ENCODE peak calls at places on chromosome 4, in eight cellular contexts. X is amniotic stem cell, S is endothelial cell, L is AML-193, W is Kasumi-1, H is WERI-Rb-1, V is germinal center, C is left cardiac atrium. N is an unnamed sample.

GRCh38 chr4:174538876-174539250 is 16.6 kb upstream of the HPGD start:
- DNase-seq in X (no peak), S (no peak), L (no peak), W (no peak), H (no peak), V (no peak), C (no peak), N (no peak)

GRCh38 chr4:5387457-5387856 is 320.9 kb downstream of the EVC2 start:
- DNase-seq in X (no peak), S (no peak), L (no peak), W (no peak), H (no peak), V (no peak), C (no peak), N (no peak)

GRCh38 chr4:163895369-163896005 is 401.0 kb downstream of the TMA16 start:
- DNase-seq in X (no peak), S (no peak), L (no peak), W (peak), H (peak), V (no peak), C (no peak), N (no peak)

GRCh38 chr4:139275281-139275735 is 4.7 kb downstream of the MGARP start:
- DNase-seq in X (no peak), S (no peak), L (no peak), W (no peak), H (no peak), V (no peak), C (no peak), N (no peak)

GRCh38 chr4:27082786-27083185 is 222.1 kb downstream of the STIM2 start:
- DNase-seq in X (no peak), S (no peak), L (no peak), W (peak), H (no peak), V (no peak), C (no peak), N (no peak)

GRCh38 chr4:141458501-141458900 is 177.9 kb upstream of the IL15 start:
- DNase-seq in X (no peak), S (no peak), L (no peak), W (peak), H (peak), V (no peak), C (no peak), N (no peak)

GRCh38 chr4:175951794-175952193 is 113.8 kb upstream of the WDR17 start:
- DNase-seq in X (no peak), S (no peak), L (no peak), W (no peak), H (no peak), V (no peak), C (no peak), N (no peak)

GRCh38 chr4:112312610-112313239 is 15.6 kb downstream of the ALPK1 start:
- DNase-seq in X (no peak), S (no peak), L (peak), W (peak), H (no peak), V (peak), C (no peak), N (peak)

GRCh38 chr4:65805936-65806335 is 135.6 kb upstream of the EPHA5 start:
- DNase-seq in X (no peak), S (no peak), L (no peak), W (no peak), H (no peak), V (no peak), C (no peak), N (no peak)

GRCh38 chr4:141275834-141276233 is 55.1 kb downstream of the ZNF330 start:
- DNase-seq in X (peak), S (peak), L (no peak), W (no peak), H (no peak), V (no peak), C (no peak), N (no peak)

GRCh38 chr4:110165382-110166285 is 32.8 kb downstream of the ELOVL6 start:
- DNase-seq in X (no peak), S (no peak), L (peak), W (peak), H (no peak), V (no peak), C (no peak), N (no peak)

GRCh38 chr4:148834804-148835598 is 392.8 kb upstream of the NR3C2 start:
- DNase-seq in X (no peak), S (no peak), L (no peak), W (peak), H (no peak), V (no peak), C (no peak), N (no peak)

N was measured in GM13977.